ENCODE peak calls at places on chromosome X, in six cellular contexts. R, C, Z, H, S and E are unnamed samples. For H3K9me3, the result is how much of the 10 kb centered on the place peaks cover.

GRCh38 chrX:31480696-31481095 is 408.9 kb upstream of the FTHL17 start:
- DNase-seq in R (no peak), C (no peak), Z (no peak), H (no peak), S (no peak), E (no peak)

GRCh38 chrX:55135171-55135570 is 46.4 kb downstream of the PAGE2 start:
- DNase-seq in R (peak), C (no peak), Z (no peak), H (peak), S (peak), E (peak)

GRCh38 chrX:131675596-131676194 is 131.8 kb downstream of the OR13H1 start:
- DNase-seq in R (peak), C (no peak), Z (no peak), H (peak), S (no peak), E (no peak)

GRCh38 chrX:69137371-69137881 is 27.8 kb downstream of the PJA1 start:
- DNase-seq in R (no peak), C (no peak), Z (no peak), H (peak), S (no peak), E (no peak)

GRCh38 chrX:16786791-16787735 is 797 bp downstream of the TXLNG start:
- DNase-seq in R (no peak), C (no peak), Z (no peak), H (peak), S (peak), E (peak)

GRCh38 chrX:1391370-1391706 is 575 bp downstream of the SLC25A6 start:
- DNase-seq in R (no peak), C (no peak), Z (no peak), H (peak), S (peak), E (no peak)

GRCh38 chrX:40140706-40141499 is 43.1 kb upstream of the BCOR start:
- DNase-seq in R (no peak), C (no peak), Z (no peak), H (no peak), S (peak), E (peak)

GRCh38 chrX:83416273-83416672 is 91.8 kb upstream of the POU3F4 start:
- DNase-seq in R (no peak), C (no peak), Z (no peak), H (no peak), S (no peak), E (no peak)

GRCh38 chrX:14489437-14489836 is 39.9 kb upstream of the GLRA2 start:
- DNase-seq in R (no peak), C (no peak), Z (no peak), H (no peak), S (no peak), E (no peak)

GRCh38 chrX:69222103-69223090 is 57.1 kb upstream of the PJA1 start:
- DNase-seq in R (peak), C (peak), Z (peak), H (peak), S (peak), E (peak)

GRCh38 chrX:103376118-103376978 is at the start of gene BEX3:
- DNase-seq in R (no peak), C (peak), Z (no peak), H (peak), S (peak), E (peak)

GRCh38 chrX:39729834-39730670 is 367.7 kb downstream of the BCOR start:
- DNase-seq in R (no peak), C (no peak), Z (no peak), H (peak), S (no peak), E (no peak)

GRCh38 chrX:20312018-20312417 is 45.3 kb upstream of the RPS6KA3 start:
- DNase-seq in R (no peak), C (no peak), Z (no peak), H (no peak), S (no peak), E (no peak)

GRCh38 chrX:112840382-112841113 is at the start of gene AMOT:
- DNase-seq in R (peak), C (peak), Z (no peak), H (peak), S (peak), E (peak)

GRCh38 chrX:153818571-153819397 is 11.6 kb downstream of the PDZD4 start:
- DNase-seq in R (no peak), C (peak), Z (no peak), H (peak), S (peak), E (no peak)

GRCh38 chrX:120286733-120287512 is 24.3 kb downstream of the TMEM255A start:
- DNase-seq in R (no peak), C (no peak), Z (no peak), H (no peak), S (no peak), E (no peak)

GRCh38 chrX:21996872-21997271 is 35.3 kb upstream of the PHEX start:
- DNase-seq in R (no peak), C (no peak), Z (peak), H (no peak), S (no peak), E (no peak)

GRCh38 chrX:39859991-39860861 is 237.5 kb downstream of the BCOR start:
- DNase-seq in R (peak), C (no peak), Z (no peak), H (peak), S (no peak), E (no peak)

GRCh38 chrX:119266364-119266995 is 30.4 kb downstream of the PGRMC1 start:
- DNase-seq in R (peak), C (no peak), Z (no peak), H (peak), S (no peak), E (no peak)

GRCh38 chrX:152907084-152907651 is 9.3 kb downstream of the ZNF185 start:
- DNase-seq in R (no peak), C (no peak), Z (no peak), H (peak), S (no peak), E (peak)

GRCh38 chrX:15822922-15823321 is 31.7 kb downstream of the AP1S2 start:
- DNase-seq in R (no peak), C (no peak), Z (no peak), H (no peak), S (no peak), E (no peak)

GRCh38 chrX:73214366-73215094 is at the start of gene NAP1L2:
- DNase-seq in R (no peak), C (peak), Z (no peak), H (no peak), S (peak), E (peak)

GRCh38 chrX:100584636-100585035 is at the start of gene TNMD:
- DNase-seq in R (no peak), C (no peak), Z (no peak), H (no peak), S (no peak), E (no peak)

GRCh38 chrX:73561791-73562190 is 1.2 kb upstream of the CHIC1 start:
- DNase-seq in R (no peak), C (no peak), Z (no peak), H (no peak), S (no peak), E (no peak)

GRCh38 chrX:115134366-115134765 is 54.8 kb upstream of the RBMXL3 start:
- DNase-seq in R (no peak), C (no peak), Z (no peak), H (no peak), S (no peak), E (no peak)

GRCh38 chrX:130084651-130085237 is 25.6 kb downstream of the ELF4 start:
- DNase-seq in R (no peak), C (no peak), Z (no peak), H (no peak), S (no peak), E (no peak)

GRCh38 chrX:130083656-130084382 is 26.5 kb downstream of the ELF4 start:
- DNase-seq in R (no peak), C (no peak), Z (no peak), H (no peak), S (no peak), E (no peak)

GRCh38 chrX:130081421-130082045 is 28.8 kb downstream of the ELF4 start:
- DNase-seq in R (no peak), C (no peak), Z (no peak), H (peak), S (no peak), E (no peak)

GRCh38 chrX:130082244-130083106 is 27.8 kb downstream of the ELF4 start:
- DNase-seq in R (no peak), C (peak), Z (no peak), H (no peak), S (peak), E (peak)

GRCh38 chrX:130083107-130083490 is 27.2 kb downstream of the ELF4 start:
- DNase-seq in R (no peak), C (no peak), Z (no peak), H (no peak), S (no peak), E (no peak)
- H3K4me3 ChIP-seq in R (no peak), C (no peak), Z (no peak), H (no peak), S (no peak), E (no peak)

GRCh38 chrX:63424063-63424462 is 72.9 kb upstream of the SPIN4 start:
- DNase-seq in R (peak), C (no peak), Z (no peak), H (no peak), S (no peak), E (no peak)

GRCh38 chrX:63421411-63421810 is 70.3 kb upstream of the SPIN4 start:
- DNase-seq in R (no peak), C (no peak), Z (no peak), H (no peak), S (no peak), E (no peak)

GRCh38 chrX:63428348-63428747 is 77.2 kb upstream of the SPIN4 start:
- DNase-seq in R (no peak), C (no peak), Z (no peak), H (no peak), S (no peak), E (no peak)

GRCh38 chrX:63430026-63430425 is 78.9 kb upstream of the SPIN4 start:
- DNase-seq in R (no peak), C (no peak), Z (no peak), H (no peak), S (no peak), E (no peak)

GRCh38 chrX:63426519-63426918 is 75.4 kb upstream of the SPIN4 start:
- DNase-seq in R (no peak), C (no peak), Z (no peak), H (no peak), S (no peak), E (no peak)
- H3K9me3 ChIP-seq in R (under half), C (under half), Z (under half), H (under half), S (under half), E (under half)

DNA sequence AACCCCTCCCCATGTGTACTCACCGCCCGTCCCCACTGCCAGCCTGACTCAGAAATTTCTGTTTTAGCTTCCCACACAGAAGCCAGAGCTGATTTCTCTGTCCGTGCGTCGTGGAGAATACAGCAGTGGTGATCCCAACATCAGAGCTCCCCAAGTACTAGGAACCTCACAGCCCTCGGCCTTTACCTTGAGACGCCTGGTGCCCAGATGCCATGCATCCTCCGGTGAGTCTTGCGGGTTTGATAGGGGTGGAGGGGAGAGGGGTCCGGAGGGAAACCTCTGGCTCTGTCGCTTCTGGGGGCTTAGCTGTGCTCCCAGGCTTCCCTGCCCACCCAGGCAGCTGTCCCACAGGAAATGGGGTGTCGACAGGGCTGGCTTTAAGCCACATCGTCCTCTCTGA is 2.1 kb downstream of the LOC101059915 start:
- DNase-seq in R (no peak), C (no peak), Z (no peak), H (no peak), S (no peak), E (no peak)
- H3K4me3 ChIP-seq in R (no peak), C (no peak), Z (no peak), H (no peak), S (no peak), E (no peak)

DNA sequence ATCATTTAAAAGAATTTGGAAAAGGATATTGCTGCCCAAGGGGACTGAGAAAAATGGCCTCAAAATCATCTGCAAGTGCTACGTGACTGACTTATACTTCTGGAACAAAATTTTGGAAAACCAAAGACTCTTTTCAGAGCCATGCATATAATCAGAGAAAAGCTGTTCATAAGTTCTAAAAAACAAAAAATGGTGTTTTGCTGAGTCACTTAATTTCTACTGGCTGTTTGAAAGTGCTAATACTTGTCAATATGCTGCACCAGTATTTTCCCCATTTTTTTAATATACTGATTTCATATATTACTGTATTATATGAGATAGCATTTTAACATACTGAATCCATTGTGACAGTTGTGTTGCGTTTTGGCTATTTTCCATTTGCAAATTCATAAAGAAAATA is 61.5 kb upstream of the ZMAT1 start:
- DNase-seq in R (no peak), C (no peak), Z (no peak), H (no peak), S (no peak), E (no peak)
- H3K9me3 ChIP-seq in R (under half), C (under half), Z (under half), H (under half), S (under half), E (under half)

DNA sequence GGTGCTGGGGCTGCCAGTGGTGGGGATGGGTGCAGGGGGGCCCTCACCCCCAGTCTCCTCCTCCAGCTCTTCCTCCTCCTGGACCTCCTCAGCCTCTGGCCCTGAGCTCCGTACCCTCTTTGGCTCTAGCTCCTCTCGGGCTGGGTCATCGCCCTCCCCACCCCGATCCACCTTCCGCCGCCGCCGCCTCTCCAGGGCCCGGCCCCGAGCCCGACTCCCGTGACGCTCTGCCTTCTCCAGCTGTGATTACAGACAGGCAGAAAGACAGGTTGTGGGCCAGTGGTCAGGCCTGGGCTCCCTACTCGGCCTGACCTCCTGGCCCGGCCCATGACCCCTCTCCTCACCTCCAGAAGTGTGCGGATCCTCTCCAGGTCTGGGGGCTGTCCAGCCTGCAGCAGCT is 31.9 kb downstream of the KDM5C start:
- DNase-seq in R (no peak), C (no peak), Z (no peak), H (no peak), S (no peak), E (no peak)
- H3K4me3 ChIP-seq in R (no peak), C (no peak), Z (no peak), H (no peak), S (no peak), E (no peak)